ENCODE peak calls at places on chromosomes 12 and 14, in seven cellular contexts. Z, E, X, S, C, O and L are unnamed samples.

GRCh38 chr12:81000831-81001230 is 63.1 kb upstream of the LIN7A start:
- DNase-seq in C (no peak), Z (no peak), S (no peak), X (no peak), O (no peak), E (no peak), L (no peak)

GRCh38 chr12:115223322-115223721 is 539.3 kb upstream of the TBX3 start:
- DNase-seq in C (peak), S (no peak), E (peak), O (no peak), X (no peak), Z (no peak), L (no peak)

GRCh38 chr12:71269199-71269598 is 111.4 kb upstream of the TSPAN8 start:
- DNase-seq in C (no peak), Z (no peak), E (no peak), O (no peak), X (no peak), S (no peak), L (no peak)

GRCh38 chr14:97642631-97643030 is 845.4 kb downstream of the VRK1 start:
- DNase-seq in Z (no peak), X (no peak), O (no peak), S (no peak), C (no peak), E (no peak), L (no peak)

GRCh38 chr14:80003138-80003537 is 208.2 kb downstream of the DIO2 start:
- DNase-seq in S (no peak), X (no peak), O (no peak), Z (no peak), C (no peak), E (peak), L (no peak)

GRCh38 chr12:104473374-104473983 is 16.7 kb downstream of the CHST11 start:
- DNase-seq in E (no peak), X (no peak), S (no peak), Z (no peak), O (no peak), C (no peak), L (no peak)

GRCh38 chr14:95609398-95609990 is 74.6 kb downstream of the GLRX5 start:
- DNase-seq in X (peak), S (peak), Z (no peak), O (no peak), C (peak), E (no peak), L (no peak)

GRCh38 chr12:104171785-104172563 is 34.0 kb upstream of the NFYB start:
- DNase-seq in O (no peak), S (no peak), X (peak), C (no peak), Z (no peak), E (no peak), L (no peak)

GRCh38 chr14:47040490-47040889 is 388.9 kb upstream of the RPL10L start:
- DNase-seq in S (no peak), E (no peak), X (peak), Z (no peak), O (no peak), C (no peak), L (no peak)

GRCh38 chr14:99982449-99983250 is 82.6 kb upstream of the EVL start:
- DNase-seq in X (peak), O (no peak), C (peak), Z (no peak), E (peak), S (peak), L (no peak)

GRCh38 chr12:15118946-15119345 is 102.3 kb downstream of the RERG start:
- DNase-seq in C (no peak), S (no peak), E (no peak), O (no peak), X (no peak), Z (no peak), L (no peak)

GRCh38 chr12:10362828-10363664 is 26.8 kb downstream of the KLRK1 start:
- DNase-seq in Z (no peak), S (no peak), X (peak), O (no peak), E (no peak), C (no peak), L (no peak)

GRCh38 chr14:58078068-58078467 is 73.9 kb downstream of the ARMH4 start:
- DNase-seq in E (peak), O (no peak), C (no peak), Z (no peak), X (no peak), S (no peak), L (no peak)

GRCh38 chr12:104724992-104725585 is 233.0 kb downstream of the SLC41A2 start:
- DNase-seq in C (no peak), Z (no peak), S (no peak), X (no peak), O (no peak), E (no peak), L (no peak)

GRCh38 chr14:23160924-23161522 is 22.4 kb downstream of the SLC7A8 start:
- DNase-seq in O (no peak), X (peak), C (peak), Z (peak), S (peak), E (peak), L (no peak)

GRCh38 chr14:71554959-71555612 is 377.1 kb upstream of the RGS6 start:
- DNase-seq in Z (no peak), E (no peak), S (no peak), X (no peak), C (no peak), O (no peak), L (no peak)

GRCh38 chr14:30227436-30227835 is 299.8 kb upstream of the PRKD1 start:
- DNase-seq in S (no peak), O (no peak), Z (no peak), C (no peak), X (no peak), E (peak), L (no peak)

GRCh38 chr12:81089412-81089811 is 11.5 kb downstream of the ACSS3 start:
- DNase-seq in E (no peak), Z (no peak), O (no peak), S (no peak), C (no peak), X (no peak), L (no peak)

GRCh38 chr12:40446385-40446784 is 221.6 kb downstream of the LRRK2 start:
- DNase-seq in Z (no peak), C (no peak), O (no peak), X (no peak), S (no peak), E (no peak), L (no peak)

GRCh38 chr12:54306925-54307731 is 6.3 kb upstream of the NFE2 start:
- DNase-seq in C (peak), O (no peak), X (no peak), Z (peak), E (no peak), S (peak), L (no peak)

GRCh38 chr12:58419905-58420304 is 478.5 kb downstream of the ATP23 start:
- DNase-seq in Z (no peak), E (no peak), C (no peak), O (no peak), X (no peak), S (no peak), L (no peak)

GRCh38 chr12:116979109-116979508 is 68.4 kb downstream of the FBXW8 start:
- DNase-seq in S (no peak), Z (no peak), X (no peak), O (no peak), C (no peak), E (no peak), L (no peak)

GRCh38 chr12:2745655-2746054 is 49.1 kb upstream of the FKBP4 start:
- DNase-seq in X (no peak), C (no peak), Z (no peak), E (no peak), S (no peak), O (no peak), L (no peak)

GRCh38 chr12:2737656-2738241 is 57.0 kb upstream of the FKBP4 start:
- DNase-seq in C (no peak), Z (no peak), O (no peak), S (no peak), X (no peak), E (no peak), L (no peak)

GRCh38 chr12:2743478-2743877 is 51.3 kb upstream of the FKBP4 start:
- DNase-seq in S (no peak), O (no peak), C (no peak), X (no peak), E (no peak), Z (no peak), L (no peak)

GRCh38 chr12:2739069-2739468 is 55.7 kb upstream of the FKBP4 start:
- DNase-seq in X (no peak), O (no peak), Z (no peak), C (no peak), E (no peak), S (no peak), L (no peak)

GRCh38 chr12:2739832-2740641 is 54.7 kb upstream of the FKBP4 start:
- DNase-seq in Z (no peak), C (no peak), S (peak), E (peak), O (no peak), X (peak), L (no peak)
- TF ChIP-seq CTCF in Z (peak), C (peak), S (peak), E (peak), O (peak), X (peak), L (peak)

GRCh38 chr12:91577586-91578539 is 395.2 kb upstream of the DCN start:
- DNase-seq in X (no peak), Z (no peak), E (no peak), S (no peak), O (no peak), C (no peak), L (no peak)
- H3K4me3 ChIP-seq in X (no peak), Z (peak), E (peak), S (peak), O (no peak), C (peak), L (peak)

DNA sequence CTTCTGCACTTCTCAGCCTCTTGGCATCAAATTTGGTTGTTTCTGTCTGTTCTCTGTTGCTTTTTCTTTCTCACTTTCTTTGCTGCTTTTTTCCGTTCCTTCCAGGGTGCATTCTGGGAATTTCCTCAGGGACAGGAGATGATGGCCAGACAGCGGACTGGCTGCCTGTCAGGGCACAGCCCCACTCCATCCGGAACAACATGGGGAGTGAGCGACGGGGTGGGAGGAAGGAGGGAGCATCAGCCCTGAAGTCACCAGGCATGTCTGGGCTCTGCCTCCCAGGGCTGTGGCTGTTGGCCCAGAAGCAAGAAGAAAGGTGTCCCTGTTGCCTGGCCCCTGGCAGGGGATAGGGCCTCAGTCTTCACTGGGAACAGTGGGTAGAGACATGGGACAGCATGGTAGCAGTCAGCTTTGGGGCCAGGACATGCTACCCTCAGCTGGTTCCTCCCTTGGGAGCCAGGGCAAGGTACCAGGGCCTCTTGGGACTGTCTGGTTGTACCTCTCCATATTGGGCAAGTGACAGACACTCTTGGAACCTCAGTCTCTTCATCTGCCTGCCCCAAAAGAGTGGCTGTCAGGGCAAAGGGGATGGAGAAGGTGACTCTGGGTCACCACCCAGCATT is 8.6 kb downstream of the PGF start:
- DNase-seq in O (peak), X (no peak), C (no peak), E (no peak), S (no peak), Z (no peak), L (peak)
- H3K27ac ChIP-seq in O (peak), X (no peak), C (peak), E (no peak), S (no peak), Z (peak), L (peak)

GRCh38 chr14:103104389-103104653 is 9.8 kb downstream of the EXOC3L4 start:
- DNase-seq in S (no peak), O (no peak), X (no peak), C (no peak), Z (no peak), E (no peak), L (no peak)

GRCh38 chr14:103102689-103103260 is 8.2 kb downstream of the EXOC3L4 start:
- DNase-seq in Z (no peak), X (no peak), C (no peak), S (no peak), O (no peak), E (no peak), L (no peak)

GRCh38 chr14:103101964-103102688 is 7.6 kb downstream of the EXOC3L4 start:
- DNase-seq in Z (no peak), C (no peak), E (no peak), X (no peak), S (no peak), O (no peak), L (no peak)

GRCh38 chr14:103104654-103105511 is 10.4 kb downstream of the EXOC3L4 start:
- DNase-seq in S (peak), C (peak), Z (no peak), X (peak), E (no peak), O (no peak), L (no peak)

DNA sequence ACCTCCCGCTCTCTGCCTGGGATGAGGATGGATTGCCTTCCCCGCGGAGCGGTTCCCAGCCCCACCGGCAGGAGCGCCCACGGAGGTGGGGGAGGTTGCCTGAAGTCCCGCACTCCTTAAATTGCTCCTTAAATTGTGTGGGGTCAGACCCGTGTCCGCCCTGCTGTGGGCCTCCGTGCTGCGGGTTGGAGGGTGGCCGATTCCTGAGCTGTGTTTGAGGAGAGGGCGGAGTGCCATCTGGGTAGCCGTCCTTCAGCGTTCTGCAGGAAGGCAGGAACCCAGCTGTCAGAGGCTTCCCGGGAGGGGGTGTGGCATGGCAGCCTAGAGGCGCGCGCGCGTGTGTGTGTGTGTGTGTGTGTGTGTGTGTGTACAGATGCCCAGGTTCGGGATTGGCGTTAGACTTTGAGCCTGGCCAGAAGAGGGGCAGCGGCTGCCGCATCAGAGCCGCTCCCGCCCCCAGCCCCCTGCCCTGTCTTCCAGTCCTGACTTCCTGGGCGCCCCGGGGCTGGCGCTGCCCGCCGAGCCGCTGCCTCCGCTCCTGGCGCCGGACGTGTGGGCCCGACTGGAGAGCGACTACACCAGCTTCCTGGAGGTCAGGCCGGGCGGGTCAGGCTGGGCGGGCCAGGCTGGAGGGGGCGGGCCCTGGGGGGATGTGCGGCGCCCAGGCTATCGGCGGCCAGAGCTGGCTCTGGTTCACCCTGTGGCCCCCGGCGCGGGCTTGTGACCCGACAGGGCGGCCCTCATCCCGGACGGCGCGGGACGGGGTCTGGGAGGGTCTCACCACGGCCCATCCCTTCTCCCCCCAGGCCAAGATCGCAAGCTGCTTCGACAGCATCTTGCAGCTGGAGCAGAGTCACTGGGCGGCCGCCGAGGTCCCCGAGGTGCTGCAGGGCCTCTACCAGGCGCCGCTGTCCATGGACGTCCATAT is 9.2 kb downstream of the EXOC3L4 start:
- DNase-seq in E (no peak), Z (no peak), O (no peak), C (no peak), X (no peak), S (peak), L (no peak)
- TF ChIP-seq CTCF in E (peak), Z (peak), O (no peak), C (no peak), X (no peak), S (no peak), L (no peak)

DNA sequence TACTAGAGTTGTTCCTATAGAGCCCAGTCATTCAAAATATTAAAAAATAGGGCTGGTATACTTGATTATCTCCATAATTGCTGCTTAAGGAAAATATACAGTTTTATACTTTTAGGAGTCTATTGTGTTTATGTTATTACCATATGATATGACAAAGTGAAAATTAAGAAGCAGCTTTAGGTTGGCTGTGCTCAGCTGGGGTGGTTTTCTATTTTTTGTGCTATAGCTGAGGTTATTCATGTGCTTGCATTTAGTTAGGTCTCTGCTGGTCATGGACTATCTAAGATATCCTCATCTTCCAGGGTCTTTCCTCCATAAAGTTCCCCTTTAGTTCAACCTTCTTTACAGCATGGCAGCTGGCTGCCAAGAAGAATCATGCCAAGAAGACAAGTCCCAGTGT is 13.6 kb upstream of the LMO3 start:
- DNase-seq in O (no peak), C (no peak), Z (no peak), X (no peak), E (no peak), S (no peak), L (no peak)
- H3K4me3 ChIP-seq in O (no peak), C (no peak), Z (no peak), X (no peak), E (no peak), S (no peak), L (no peak)

GRCh38 chr14:74940956-74941565 is 14.3 kb downstream of the PGF start:
- DNase-seq in Z (no peak), S (no peak), E (no peak), X (no peak), O (peak), C (no peak), L (no peak)
- H3K27ac ChIP-seq in Z (peak), S (peak), E (no peak), X (peak), O (peak), C (peak), L (peak)

GRCh38 chr14:39467889-39468524 is 35.8 kb upstream of the FBXO33 start:
- DNase-seq in O (no peak), Z (no peak), C (no peak), X (no peak), E (no peak), S (no peak), L (no peak)
- TF ChIP-seq CTCF in O (no peak), Z (no peak), C (no peak), X (no peak), E (peak), S (no peak), L (no peak)

GRCh38 chr12:57134949-57135348 is 6.7 kb downstream of the LRP1 start:
- DNase-seq in E (no peak), X (no peak), Z (no peak), O (no peak), S (no peak), C (no peak), L (no peak)
- H3K4me3 ChIP-seq in E (peak), X (no peak), Z (no peak), O (peak), S (no peak), C (no peak), L (peak)

DNA sequence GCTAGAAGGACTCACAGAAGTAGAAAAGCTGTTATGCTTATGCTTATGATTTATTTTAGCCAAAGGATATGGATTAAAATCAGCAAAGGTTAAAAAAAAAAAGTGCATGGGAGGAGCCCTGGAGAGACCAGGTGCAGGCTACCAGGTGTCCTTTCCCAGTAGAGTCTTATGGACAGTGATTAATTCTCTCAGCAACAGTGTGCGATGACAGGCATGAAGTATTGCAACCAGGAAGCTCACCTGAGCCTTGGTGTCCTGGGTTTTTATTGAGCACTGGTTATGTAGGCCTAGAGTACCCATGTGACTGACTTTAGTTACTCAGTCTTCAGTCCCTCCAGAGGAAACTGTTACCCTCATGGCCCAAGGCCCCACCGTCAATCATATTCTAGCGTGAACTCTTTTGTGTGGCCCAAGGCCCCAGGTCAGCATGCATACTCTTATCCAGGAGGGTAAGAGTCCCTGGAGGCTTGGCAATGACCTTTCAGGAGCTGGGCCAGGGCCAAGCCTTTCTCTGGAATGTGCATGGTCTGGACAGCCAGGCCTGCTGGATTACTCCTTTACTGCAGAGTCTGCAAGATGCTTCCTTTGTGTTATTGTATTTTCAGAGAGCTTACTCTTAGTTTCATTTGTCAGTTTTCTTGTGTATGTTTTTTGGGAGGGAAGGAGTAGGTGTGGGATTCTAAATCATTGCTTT is 69.6 kb upstream of the RD3L start:
- DNase-seq in S (peak), C (no peak), E (no peak), O (no peak), Z (no peak), X (no peak), L (no peak)
- H3K27ac ChIP-seq in S (no peak), C (no peak), E (no peak), O (no peak), Z (peak), X (no peak), L (no peak)